ENCODE peak calls at places on chromosomes 6 and 20, in six cellular contexts. One of them, this sample, is unnamed.
A peak's percentile ranks its signal among the peaks of the same experiment; 100 is the strongest.

GRCh38 chr6:141541766-141542324 is 590.9 kb upstream of the GJE1 start:
- DNase-seq in H1: no peak
- DNase-seq in GM12878: no peak
- DNase-seq in GM12891: no peak
- DNase-seq in K562: no peak
- DNase-seq in HepG2: no peak
- DNase-seq in this sample: no peak

GRCh38 chr20:5168582-5169396 is 42.0 kb downstream of the CDS2 start:
- DNase-seq in HepG2: no peak
- DNase-seq in GM12878: no peak
- DNase-seq in H1: no peak
- DNase-seq in GM12891: no peak
- DNase-seq in K562: no peak
- DNase-seq in this sample: no peak

GRCh38 chr6:41428402-41428994 is 93.1 kb downstream of the NCR2 start:
- DNase-seq in HepG2: no peak
- DNase-seq in H1: no peak
- DNase-seq in GM12891: no peak
- DNase-seq in GM12878: no peak
- DNase-seq in K562: no peak
- DNase-seq in this sample: no peak

GRCh38 chr6:190596-191395 is 101.5 kb upstream of the DUSP22 start:
- DNase-seq in GM12891: no peak
- DNase-seq in H1: no peak
- DNase-seq in HepG2: peak; percentile 33
- DNase-seq in K562: no peak
- DNase-seq in GM12878: no peak
- DNase-seq in this sample: no peak

GRCh38 chr20:50133474-50134217 is 19.9 kb downstream of the PEDS1 start:
- DNase-seq in K562: no peak
- DNase-seq in H1: no peak
- DNase-seq in GM12891: no peak
- DNase-seq in HepG2: no peak
- DNase-seq in GM12878: no peak
- DNase-seq in this sample: no peak

GRCh38 chr6:116444991-116445566 is 16.1 kb upstream of the CALHM6 start:
- DNase-seq in GM12891: no peak
- DNase-seq in H1: no peak
- DNase-seq in HepG2: no peak
- DNase-seq in K562: no peak
- DNase-seq in GM12878: no peak
- DNase-seq in this sample: no peak

GRCh38 chr20:32325706-32326506 is 32.2 kb upstream of the ASXL1 start:
- DNase-seq in H1: no peak
- DNase-seq in GM12878: no peak
- DNase-seq in GM12891: no peak
- DNase-seq in K562: no peak
- DNase-seq in HepG2: peak; percentile 99
- DNase-seq in this sample: no peak

GRCh38 chr6:27836080-27836782 is 76.0 kb downstream of the OR2B2 start:
- DNase-seq in GM12878: no peak
- DNase-seq in K562: no peak
- DNase-seq in GM12891: no peak
- DNase-seq in H1: peak; percentile 28
- DNase-seq in HepG2: no peak
- DNase-seq in this sample: no peak

GRCh38 chr6:86937219-86938079 is at the start of gene HTR1E:
- DNase-seq in GM12878: no peak
- DNase-seq in GM12891: peak; percentile 35
- DNase-seq in K562: peak; percentile 51
- DNase-seq in HepG2: peak; percentile 42
- DNase-seq in H1: peak; percentile 90
- DNase-seq in this sample: no peak

GRCh38 chr20:32510120-32510600 is 75.0 kb downstream of the NOL4L start:
- DNase-seq in H1: no peak
- DNase-seq in HepG2: no peak
- DNase-seq in K562: no peak
- DNase-seq in GM12891: no peak
- DNase-seq in GM12878: no peak
- DNase-seq in this sample: no peak

GRCh38 chr20:6632187-6632586 is 135.3 kb upstream of the BMP2 start:
- DNase-seq in GM12878: no peak
- DNase-seq in H1: no peak
- DNase-seq in HepG2: peak; percentile 25
- DNase-seq in GM12891: no peak
- DNase-seq in K562: no peak
- DNase-seq in this sample: no peak

GRCh38 chr6:3625161-3625979 is 126.1 kb downstream of the PXDC1 start:
- DNase-seq in H1: peak; percentile 48
- DNase-seq in K562: no peak
- DNase-seq in GM12891: no peak
- DNase-seq in HepG2: no peak
- DNase-seq in GM12878: no peak
- DNase-seq in this sample: no peak

GRCh38 chr20:25336561-25337422 is 53.8 kb downstream of the ABHD12 start:
- DNase-seq in GM12878: no peak
- DNase-seq in HepG2: peak; percentile 82
- DNase-seq in GM12891: no peak
- DNase-seq in K562: no peak
- DNase-seq in H1: peak; percentile 57
- DNase-seq in this sample: no peak

GRCh38 chr20:46111028-46111835 is 6.9 kb upstream of the CD40 start:
- DNase-seq in HepG2: no peak
- DNase-seq in K562: no peak
- DNase-seq in H1: no peak
- DNase-seq in GM12891: no peak
- DNase-seq in GM12878: peak; percentile 75
- DNase-seq in this sample: no peak

GRCh38 chr6:20946890-20947289 is 412.6 kb downstream of the CDKAL1 start:
- DNase-seq in HepG2: no peak
- DNase-seq in GM12878: no peak
- DNase-seq in GM12891: no peak
- DNase-seq in K562: no peak
- DNase-seq in H1: no peak
- DNase-seq in this sample: no peak
- TF ChIP-seq TAF1 in HepG2: no peak
- TF ChIP-seq TAF1 in GM12878: no peak
- TF ChIP-seq TAF1 in GM12891: no peak
- TF ChIP-seq TAF1 in K562: no peak
- TF ChIP-seq TAF1 in H1: no peak
- TF ChIP-seq TAF1 in this sample: no peak

GRCh38 chr20:37185681-37186080 is 6.3 kb upstream of the MROH8 start:
- DNase-seq in H1: no peak
- DNase-seq in GM12878: no peak
- DNase-seq in GM12891: no peak
- DNase-seq in HepG2: no peak
- DNase-seq in K562: no peak
- DNase-seq in this sample: no peak

GRCh38 chr20:37178839-37179670 is at the start of the genes MROH8 and RPN2:
- DNase-seq in GM12878: peak; percentile 83
- DNase-seq in GM12891: peak; percentile 84
- DNase-seq in H1: peak; percentile 95
- DNase-seq in HepG2: peak; percentile 98
- DNase-seq in K562: peak; percentile 97
- DNase-seq in this sample: peak; percentile 85

GRCh38 chr20:37179671-37180524 is 550 bp upstream of the MROH8 start:
- DNase-seq in GM12878: no peak
- DNase-seq in GM12891: no peak
- DNase-seq in H1: no peak
- DNase-seq in K562: no peak
- DNase-seq in HepG2: peak; percentile 59
- DNase-seq in this sample: no peak
- TF ChIP-seq POLR2AphosphoS5 in GM12878: no peak
- TF ChIP-seq POLR2AphosphoS5 in GM12891: no peak
- TF ChIP-seq POLR2AphosphoS5 in H1: no peak
- TF ChIP-seq POLR2AphosphoS5 in K562: no peak
- TF ChIP-seq POLR2AphosphoS5 in HepG2: no peak
- TF ChIP-seq POLR2AphosphoS5 in this sample: no peak

GRCh38 chr6:17599885-17600526 is at the start of gene FAM8A1:
- DNase-seq in HepG2: peak; percentile 91
- DNase-seq in GM12878: peak; percentile 66
- DNase-seq in H1: peak; percentile 96
- DNase-seq in K562: peak; percentile 97
- DNase-seq in GM12891: peak; percentile 84
- DNase-seq in this sample: peak; percentile 82

GRCh38 chr6:17606606-17607005 is 6.5 kb downstream of the FAM8A1 start:
- DNase-seq in GM12891: no peak
- DNase-seq in HepG2: no peak
- DNase-seq in K562: no peak
- DNase-seq in H1: no peak
- DNase-seq in GM12878: no peak
- DNase-seq in this sample: no peak

GRCh38 chr6:17600527-17601388 is 656 bp downstream of the FAM8A1 start:
- DNase-seq in H1: peak; percentile 81
- DNase-seq in GM12878: no peak
- DNase-seq in K562: peak; percentile 69
- DNase-seq in HepG2: peak; percentile 24
- DNase-seq in GM12891: peak; percentile 31
- DNase-seq in this sample: peak; percentile 27

GRCh38 chr6:17601389-17601703 is 1.2 kb downstream of the FAM8A1 start:
- DNase-seq in H1: no peak
- DNase-seq in GM12878: no peak
- DNase-seq in GM12891: no peak
- DNase-seq in HepG2: no peak
- DNase-seq in K562: no peak
- DNase-seq in this sample: no peak

GRCh38 chr6:17602888-17603287 is 2.8 kb downstream of the FAM8A1 start:
- DNase-seq in HepG2: peak; percentile 87
- DNase-seq in GM12878: no peak
- DNase-seq in K562: no peak
- DNase-seq in GM12891: no peak
- DNase-seq in H1: no peak
- DNase-seq in this sample: no peak
- TF ChIP-seq POLR2A in HepG2: no peak
- TF ChIP-seq POLR2A in GM12878: no peak
- TF ChIP-seq POLR2A in K562: no peak
- TF ChIP-seq POLR2A in GM12891: no peak
- TF ChIP-seq POLR2A in H1: no peak
- TF ChIP-seq POLR2A in this sample: no peak

GRCh38 chr20:60632420-60633262 is 619.4 kb upstream of the CDH4 start:
- DNase-seq in HepG2: no peak
- DNase-seq in K562: no peak
- DNase-seq in H1: no peak
- DNase-seq in GM12891: no peak
- DNase-seq in GM12878: no peak
- DNase-seq in this sample: no peak
- TF ChIP-seq TAF1 in HepG2: no peak
- TF ChIP-seq TAF1 in K562: no peak
- TF ChIP-seq TAF1 in H1: no peak
- TF ChIP-seq TAF1 in GM12891: no peak
- TF ChIP-seq TAF1 in GM12878: no peak
- TF ChIP-seq TAF1 in this sample: no peak

DNA sequence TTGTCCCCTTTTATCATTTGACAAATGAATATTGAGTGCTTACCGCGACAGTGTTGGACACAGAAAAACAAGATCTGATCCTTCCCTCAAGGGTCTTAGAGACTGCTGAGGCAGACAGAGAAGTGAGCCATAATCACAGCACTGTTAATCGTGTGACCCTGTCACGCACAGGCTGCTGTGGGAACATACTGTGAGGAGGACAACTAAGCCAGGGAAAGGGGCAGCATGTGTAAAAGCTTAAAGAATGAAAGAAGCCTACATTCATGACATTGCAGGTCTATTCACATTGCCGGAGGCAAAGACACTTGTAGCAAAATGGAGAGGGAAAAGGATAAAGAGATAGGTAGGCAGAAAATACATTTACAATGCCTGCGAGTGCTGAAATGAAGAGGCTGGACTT is 32.7 kb downstream of the TRDN start:
- DNase-seq in K562: no peak
- DNase-seq in H1: no peak
- DNase-seq in HepG2: no peak
- DNase-seq in GM12878: no peak
- DNase-seq in GM12891: no peak
- DNase-seq in this sample: no peak
- TF ChIP-seq POLR2AphosphoS5 in K562: no peak
- TF ChIP-seq POLR2AphosphoS5 in H1: no peak
- TF ChIP-seq POLR2AphosphoS5 in HepG2: no peak
- TF ChIP-seq POLR2AphosphoS5 in GM12878: no peak
- TF ChIP-seq POLR2AphosphoS5 in GM12891: no peak
- TF ChIP-seq POLR2AphosphoS5 in this sample: no peak

GRCh38 chr6:147202516-147203310 is 1.5 kb upstream of the STXBP5 start:
- DNase-seq in HepG2: peak; percentile 97
- DNase-seq in H1: peak; percentile 70
- DNase-seq in GM12891: peak; percentile 67
- DNase-seq in K562: peak; percentile 93
- DNase-seq in GM12878: peak; percentile 92
- DNase-seq in this sample: peak; percentile 52
- TF ChIP-seq POLR2A in HepG2: peak; percentile 86
- TF ChIP-seq POLR2A in H1: no peak
- TF ChIP-seq POLR2A in GM12891: peak; percentile 64
- TF ChIP-seq POLR2A in K562: peak; percentile 99
- TF ChIP-seq POLR2A in GM12878: peak; percentile 79
- TF ChIP-seq POLR2A in this sample: peak; percentile 73

GRCh38 chr6:7463785-7464184 is 74.2 kb downstream of the RIOK1 start:
- DNase-seq in HepG2: peak; percentile 81
- DNase-seq in H1: no peak
- DNase-seq in GM12878: no peak
- DNase-seq in GM12891: no peak
- DNase-seq in K562: no peak
- DNase-seq in this sample: no peak

GRCh38 chr6:7471171-7471570 is 70.3 kb upstream of the DSP start:
- DNase-seq in HepG2: no peak
- DNase-seq in H1: no peak
- DNase-seq in K562: no peak
- DNase-seq in GM12878: no peak
- DNase-seq in GM12891: no peak
- DNase-seq in this sample: no peak

GRCh38 chr6:7468382-7469081 is 72.9 kb upstream of the DSP start:
- DNase-seq in GM12891: no peak
- DNase-seq in H1: no peak
- DNase-seq in K562: peak; percentile 66
- DNase-seq in HepG2: no peak
- DNase-seq in GM12878: no peak
- DNase-seq in this sample: no peak

GRCh38 chr6:7469696-7470095 is 71.8 kb upstream of the DSP start:
- DNase-seq in HepG2: no peak
- DNase-seq in GM12878: no peak
- DNase-seq in GM12891: no peak
- DNase-seq in H1: no peak
- DNase-seq in K562: no peak
- DNase-seq in this sample: no peak

GRCh38 chr6:7467007-7467897 is 74.2 kb upstream of the DSP start:
- DNase-seq in GM12878: no peak
- DNase-seq in HepG2: peak; percentile 97
- DNase-seq in K562: no peak
- DNase-seq in GM12891: no peak
- DNase-seq in H1: peak; percentile 8
- DNase-seq in this sample: no peak
- TF ChIP-seq TAF1 in GM12878: no peak
- TF ChIP-seq TAF1 in HepG2: no peak
- TF ChIP-seq TAF1 in K562: no peak
- TF ChIP-seq TAF1 in GM12891: no peak
- TF ChIP-seq TAF1 in H1: no peak
- TF ChIP-seq TAF1 in this sample: no peak

GRCh38 chr6:31898200-31899011 is 908 bp upstream of the EHMT2 start:
- DNase-seq in HepG2: peak; percentile 63
- DNase-seq in GM12891: no peak
- DNase-seq in GM12878: no peak
- DNase-seq in H1: peak; percentile 55
- DNase-seq in K562: no peak
- DNase-seq in this sample: no peak
- TF ChIP-seq POLR2AphosphoS5 in HepG2: peak; percentile 29
- TF ChIP-seq POLR2AphosphoS5 in GM12891: no peak
- TF ChIP-seq POLR2AphosphoS5 in GM12878: no peak
- TF ChIP-seq POLR2AphosphoS5 in H1: no peak
- TF ChIP-seq POLR2AphosphoS5 in K562: no peak
- TF ChIP-seq POLR2AphosphoS5 in this sample: no peak

This sample was measured in GM12892.